ENCODE peak calls at places on chromosomes 12 and 14, in eight cellular contexts. Q is stimulated activated naive CD4-positive, alpha-beta T cell treated with Interleukin-2 at 50 U/mL for 16 hours; B is stromal cell of bone marrow; O is amniotic epithelial cell; Y is caudate nucleus; A is MG63; M is NCI-H1105; G is activated CD4-positive, alpha-beta T cell treated with anti-CD3 and anti-CD28 coated beads for 48 hours. K is an unnamed sample.
A peak's percentile ranks its signal among the peaks of the same experiment; 100 is the strongest.

GRCh38 chr12:67759829-67760228 is 111.3 kb downstream of the DYRK2 start:
- DNase-seq in Q (no peak), B (no peak), O (no peak), Y (no peak), A (no peak), M (no peak), G (peak; percentile 53), K (no peak)

GRCh38 chr12:2555487-2556082 is 239.2 kb upstream of the FKBP4 start:
- DNase-seq in Q (no peak), B (no peak), O (no peak), Y (no peak), A (no peak), M (peak; percentile 94), G (no peak), K (no peak)

GRCh38 chr12:47954467-47955045 is 8.8 kb upstream of the TMEM106C start:
- DNase-seq in Q (no peak), B (no peak), O (peak; percentile 24), Y (no peak), A (no peak), M (no peak), G (no peak), K (no peak)

GRCh38 chr12:51218607-51219161 is 822 bp upstream of the POU6F1 start:
- DNase-seq in Q (no peak), B (no peak), O (peak; percentile 2), Y (no peak), A (peak; percentile 16), M (no peak), G (peak; percentile 16), K (no peak)

GRCh38 chr12:7241404-7242005 is 52.0 kb downstream of the PEX5 start:
- DNase-seq in Q (no peak), B (peak; percentile 3), O (peak; percentile 81), Y (no peak), A (no peak), M (no peak), G (no peak), K (peak; percentile 4)

GRCh38 chr12:57240926-57241555 is 9.9 kb downstream of the STAC3 start:
- DNase-seq in Q (peak; percentile 13), B (no peak), O (no peak), Y (no peak), A (no peak), M (no peak), G (peak; percentile 55), K (no peak)

GRCh38 chr12:83102499-83102898 is 415.8 kb downstream of the TMTC2 start:
- DNase-seq in Q (no peak), B (no peak), O (peak; percentile 74), Y (no peak), A (no peak), M (no peak), G (no peak), K (no peak)

GRCh38 chr14:105879503-105879866 is 353.1 kb downstream of the TMEM121 start:
- DNase-seq in Q (no peak), B (no peak), O (no peak), Y (no peak), A (no peak), M (no peak), G (no peak), K (no peak)

GRCh38 chr12:102879144-102879763 is 37.8 kb downstream of the PAH start:
- DNase-seq in Q (no peak), B (peak; percentile 49), O (peak; percentile 44), Y (no peak), A (peak; percentile 46), M (peak; percentile 7), G (peak; percentile 40), K (peak; percentile 16)

GRCh38 chr12:12357697-12358476 is 1.0 kb downstream of the BORCS5 start:
- DNase-seq in Q (no peak), B (no peak), O (no peak), Y (no peak), A (peak; percentile 48), M (peak; percentile 57), G (peak; percentile 55), K (no peak)

GRCh38 chr12:23025372-23026021 is 400.5 kb downstream of the ETNK1 start:
- DNase-seq in Q (no peak), B (no peak), O (no peak), Y (no peak), A (no peak), M (no peak), G (no peak), K (no peak)

GRCh38 chr12:48446372-48446771 is 26.0 kb upstream of the ANP32D start:
- DNase-seq in Q (no peak), B (no peak), O (no peak), Y (no peak), A (no peak), M (no peak), G (no peak), K (no peak)

GRCh38 chr14:59631237-59631636 is 54.6 kb upstream of the CCDC175 start:
- DNase-seq in Q (no peak), B (no peak), O (no peak), Y (no peak), A (no peak), M (peak; percentile 31), G (no peak), K (no peak)

GRCh38 chr14:52951730-52952481 is 1.1 kb upstream of the FERMT2 start:
- DNase-seq in Q (no peak), B (peak; percentile 76), O (peak; percentile 87), Y (peak; percentile 22), A (peak; percentile 69), M (no peak), G (no peak), K (peak; percentile 53)

GRCh38 chr12:78088391-78088832 is 257.7 kb downstream of the NAV3 start:
- DNase-seq in Q (no peak), B (no peak), O (peak; percentile 38), Y (no peak), A (no peak), M (no peak), G (no peak), K (no peak)

K was measured in AG09309.